ENCODE peak calls at places on chromosomes 13 and 19, in eight cellular contexts. P is body of pancreas, G is MG63, H is A549, C is left ventricle myocardium inferior, A is AG04450, E is cardiac muscle cell, I is GM06990. N is an unnamed sample.

GRCh38 chr13:45472171-45472705 is 7.5 kb downstream of the COG3 start:
- DNase-seq in P (no peak), G (no peak), H (no peak), C (no peak), A (no peak), E (no peak), I (no peak), N (no peak)

GRCh38 chr13:98650376-98651107 is 73.6 kb upstream of the STK24 start:
- DNase-seq in P (peak), G (no peak), H (no peak), C (no peak), A (no peak), E (no peak), I (no peak), N (no peak)

GRCh38 chr19:16369664-16370576 is 45.3 kb downstream of the KLF2 start:
- DNase-seq in P (no peak), G (no peak), H (no peak), C (no peak), A (no peak), E (no peak), I (no peak), N (peak)

GRCh38 chr13:20720499-20720898 is 17.0 kb downstream of the IL17D start:
- DNase-seq in P (no peak), G (no peak), H (no peak), C (no peak), A (no peak), E (no peak), I (no peak), N (no peak)

GRCh38 chr13:36850790-36851438 is 31.9 kb downstream of the RFXAP start:
- DNase-seq in P (no peak), G (no peak), H (no peak), C (no peak), A (no peak), E (peak), I (no peak), N (no peak)

GRCh38 chr19:55341191-55342043 is 1.7 kb downstream of the KMT5C start:
- DNase-seq in P (peak), G (peak), H (peak), C (peak), A (no peak), E (peak), I (peak), N (peak)

GRCh38 chr19:34134190-34135032 is 37.9 kb upstream of the LSM14A start:
- DNase-seq in P (peak), G (peak), H (peak), C (peak), A (peak), E (peak), I (peak), N (peak)

GRCh38 chr19:57348136-57348535 is 2.9 kb upstream of the ZNF304 start:
- DNase-seq in P (no peak), G (peak), H (no peak), C (no peak), A (no peak), E (peak), I (no peak), N (no peak)

GRCh38 chr13:97257800-97258799 is 36.0 kb downstream of the MBNL2 start:
- DNase-seq in P (peak), G (peak), H (peak), C (peak), A (no peak), E (peak), I (peak), N (no peak)

GRCh38 chr13:28410096-28410495 is 84.8 kb downstream of the FLT1 start:
- DNase-seq in P (no peak), G (no peak), H (no peak), C (no peak), A (no peak), E (no peak), I (no peak), N (no peak)

GRCh38 chr13:57629821-57630235 is 1.7 kb upstream of the PCDH17 start:
- DNase-seq in P (peak), G (peak), H (no peak), C (peak), A (no peak), E (peak), I (peak), N (peak)

GRCh38 chr19:50607874-50608785 is 31.6 kb downstream of the SYT3 start:
- DNase-seq in P (peak), G (peak), H (peak), C (peak), A (peak), E (peak), I (peak), N (peak)

GRCh38 chr19:49808762-49809154 is 4.3 kb downstream of the FUZ start:
- DNase-seq in P (peak), G (peak), H (peak), C (peak), A (peak), E (peak), I (peak), N (peak)

GRCh38 chr13:84187626-84188025 is 305.4 kb upstream of the SLITRK1 start:
- DNase-seq in P (no peak), G (no peak), H (no peak), C (no peak), A (no peak), E (no peak), I (no peak), N (no peak)

GRCh38 chr13:83065136-83065535 is 817.1 kb downstream of the SLITRK1 start:
- DNase-seq in P (peak), G (peak), H (no peak), C (no peak), A (no peak), E (peak), I (no peak), N (no peak)

GRCh38 chr13:49693191-49693733 is 2.0 kb upstream of the EBPL start:
- DNase-seq in P (no peak), G (no peak), H (no peak), C (no peak), A (no peak), E (peak), I (no peak), N (no peak)

GRCh38 chr19:7578127-7578526 is 17.5 kb upstream of the CAMSAP3 start:
- DNase-seq in P (no peak), G (no peak), H (no peak), C (no peak), A (no peak), E (no peak), I (no peak), N (no peak)

GRCh38 chr19:14091885-14092462 is 1.4 kb upstream of the SAMD1 start:
- DNase-seq in P (no peak), G (no peak), H (no peak), C (no peak), A (no peak), E (no peak), I (no peak), N (peak)

GRCh38 chr19:37902668-37903067 is 3.7 kb downstream of the WDR87 start:
- DNase-seq in P (peak), G (peak), H (peak), C (peak), A (peak), E (peak), I (peak), N (peak)

GRCh38 chr13:61111529-61111928 is 304.1 kb downstream of the PCDH20 start:
- DNase-seq in P (no peak), G (no peak), H (no peak), C (no peak), A (no peak), E (no peak), I (no peak), N (no peak)
- H3K4me3 ChIP-seq in P (no peak), G (no peak), H (no peak), C (no peak), A (no peak), E (no peak), I (no peak), N (no peak)

DNA sequence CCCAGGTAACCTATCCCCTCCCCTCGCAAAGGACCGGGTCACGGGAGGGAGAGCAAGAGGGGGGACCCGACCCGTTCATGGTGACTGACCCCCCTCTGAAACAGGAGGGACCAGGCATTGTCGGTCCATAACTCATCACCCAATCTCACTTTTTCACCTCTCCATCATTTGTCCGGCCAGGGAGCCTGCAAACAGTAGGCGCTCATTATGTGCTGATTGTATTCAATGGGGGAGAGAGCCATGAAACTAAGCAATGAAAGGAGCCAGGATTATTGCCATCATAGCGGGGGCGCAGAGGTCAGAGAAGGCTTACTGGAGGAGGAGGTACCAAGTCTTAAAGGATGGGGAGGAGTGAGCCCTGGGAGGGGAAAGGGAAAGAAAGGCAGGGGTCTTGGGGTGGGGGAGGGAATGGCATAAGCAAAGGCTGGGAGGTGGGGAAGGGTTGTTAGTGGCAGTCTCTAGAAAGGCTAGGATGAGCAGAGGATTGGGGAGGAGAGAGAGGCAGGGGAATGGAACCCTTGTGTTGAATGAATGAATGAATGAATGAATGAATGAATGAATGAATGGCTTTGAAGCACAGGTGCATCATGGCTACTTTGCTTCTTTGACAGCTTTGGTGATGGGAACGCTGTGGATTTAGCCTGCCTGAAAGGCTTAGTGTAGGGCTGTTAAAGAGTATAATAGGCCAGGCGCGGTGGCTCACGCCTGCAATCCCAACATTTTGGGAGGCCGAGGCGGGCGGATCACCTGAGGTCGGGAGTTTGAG is 1.4 kb downstream of the SHFL start:
- DNase-seq in P (no peak), G (no peak), H (no peak), C (no peak), A (no peak), E (no peak), I (no peak), N (no peak)
- H3K4me3 ChIP-seq in P (no peak), G (peak), H (peak), C (peak), A (peak), E (no peak), I (peak), N (peak)

DNA sequence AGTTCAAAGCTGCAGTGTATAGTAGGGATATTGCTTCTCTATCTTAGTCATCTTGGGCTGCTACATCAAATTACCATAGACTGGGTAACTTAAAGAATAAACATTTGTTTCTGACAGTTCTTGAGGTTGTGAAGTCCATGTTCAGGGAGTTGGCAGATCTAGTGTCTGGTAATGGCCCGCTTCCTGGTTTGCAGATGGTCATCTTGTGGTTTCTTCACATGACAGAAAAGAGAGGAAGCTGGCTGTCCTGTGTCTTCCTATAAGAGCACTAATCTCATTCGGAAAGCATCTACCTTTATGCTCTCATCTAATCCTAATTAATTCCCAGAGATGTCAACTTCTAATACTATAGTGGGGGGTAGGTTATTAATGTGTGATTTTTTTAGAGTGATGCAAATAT is 6.2 kb downstream of the ZNF763 start:
- DNase-seq in P (no peak), G (no peak), H (no peak), C (no peak), A (no peak), E (no peak), I (no peak), N (no peak)
- H3K4me3 ChIP-seq in P (no peak), G (no peak), H (no peak), C (no peak), A (no peak), E (no peak), I (no peak), N (no peak)

GRCh38 chr19:821976-822773 is 420 bp upstream of the PLPPR3 start:
- DNase-seq in P (no peak), G (no peak), H (no peak), C (no peak), A (no peak), E (no peak), I (no peak), N (no peak)
- H3K4me3 ChIP-seq in P (no peak), G (no peak), H (peak), C (peak), A (peak), E (peak), I (no peak), N (no peak)

GRCh38 chr13:110305544-110305943 is 1.4 kb downstream of the COL4A1 start:
- DNase-seq in P (no peak), G (no peak), H (no peak), C (no peak), A (no peak), E (no peak), I (no peak), N (no peak)
- H3K4me3 ChIP-seq in P (no peak), G (no peak), H (peak), C (peak), A (peak), E (peak), I (no peak), N (no peak)

N was measured in CD4-positive, CD25-positive, alpha-beta regulatory T cell.